ENCODE peak calls at places on chromosomes 4 and X, in six cellular contexts. U is neuronal stem cell, R is H1, K is trophoblast cell, Y is H9, F is IMR-90. A is an unnamed sample.

GRCh38 chr4:99404595-99405287 is 30.4 kb downstream of the ADH7 start:
- DNase-seq in R (no peak), F (peak), U (no peak), K (no peak), Y (no peak), A (peak)

GRCh38 chrX:46294234-46294633 is 251.0 kb downstream of the ZNF674 start:
- DNase-seq in K (peak), R (no peak), Y (no peak), F (no peak), U (no peak), A (peak)

GRCh38 chrX:2708601-2709200 is 17.6 kb downstream of the CD99 start:
- DNase-seq in U (no peak), K (no peak), Y (no peak), R (no peak), F (no peak), A (no peak)

GRCh38 chr4:142558851-142559250 is 287.2 kb downstream of the INPP4B start:
- DNase-seq in K (no peak), F (peak), Y (no peak), U (peak), R (no peak), A (no peak)

GRCh38 chr4:110475881-110476818 is at the start of gene ENPEP:
- DNase-seq in Y (peak), U (no peak), R (no peak), F (peak), K (peak), A (no peak)

GRCh38 chrX:123222920-123223319 is 38.8 kb downstream of the GRIA3 start:
- DNase-seq in Y (no peak), K (no peak), R (no peak), U (no peak), F (no peak), A (no peak)

GRCh38 chr4:1048781-1049590 is 37.6 kb downstream of the FGFRL1 start:
- DNase-seq in R (peak), K (no peak), U (no peak), F (no peak), Y (peak), A (no peak)

GRCh38 chr4:57351716-57352115 is 241.5 kb upstream of the IGFBP7 start:
- DNase-seq in Y (no peak), K (no peak), R (no peak), F (no peak), U (no peak), A (no peak)

GRCh38 chrX:10365532-10366265 is 208.9 kb downstream of the CLCN4 start:
- DNase-seq in K (no peak), U (no peak), F (no peak), Y (no peak), R (no peak), A (no peak)

GRCh38 chrX:19683817-19684216 is 168.5 kb upstream of the MAP3K15 start:
- DNase-seq in K (no peak), U (no peak), F (no peak), Y (no peak), R (no peak), A (no peak)

GRCh38 chr4:16001484-16001858 is 38.5 kb upstream of the FGFBP2 start:
- DNase-seq in K (peak), U (peak), Y (peak), R (peak), F (peak), A (peak)

GRCh38 chr4:87038837-87039715 is 104.3 kb downstream of the AFF1 start:
- DNase-seq in U (peak), F (peak), Y (peak), K (peak), R (peak), A (peak)

GRCh38 chr4:139126898-139127297 is 50.1 kb downstream of the ELF2 start:
- DNase-seq in U (no peak), F (no peak), K (no peak), Y (no peak), R (no peak), A (no peak)

GRCh38 chr4:155299103-155299502 is 77.7 kb downstream of the MAP9 start:
- DNase-seq in R (no peak), Y (no peak), F (no peak), K (no peak), U (no peak), A (no peak)

GRCh38 chr4:8435656-8436121 is 4.8 kb downstream of the ACOX3 start:
- DNase-seq in R (no peak), Y (no peak), F (peak), U (no peak), K (no peak), A (peak)

GRCh38 chrX:443676-444210 is 57.0 kb upstream of the PPP2R3B start:
- DNase-seq in U (no peak), R (no peak), K (no peak), F (no peak), Y (no peak), A (no peak)

GRCh38 chrX:154486396-154487207 is at the start of gene UBL4A:
- DNase-seq in U (peak), R (peak), Y (peak), K (peak), F (peak), A (peak)

GRCh38 chr4:124030038-124030638 is 633.5 kb downstream of the SPRY1 start:
- DNase-seq in U (no peak), F (no peak), R (no peak), Y (no peak), K (no peak), A (peak)

GRCh38 chrX:118513120-118513899 is 17.7 kb downstream of the DOCK11 start:
- DNase-seq in R (no peak), K (no peak), U (no peak), Y (no peak), F (no peak), A (no peak)

GRCh38 chr4:97432551-97432950 is 710.7 kb downstream of the STPG2 start:
- DNase-seq in U (no peak), K (no peak), R (no peak), Y (no peak), F (no peak), A (no peak)

GRCh38 chr4:168999836-169000235 is 10.2 kb downstream of the CBR4 start:
- DNase-seq in R (no peak), K (no peak), F (no peak), Y (no peak), U (no peak), A (peak)

GRCh38 chr4:169000315-169000714 is 9.7 kb downstream of the CBR4 start:
- DNase-seq in Y (no peak), F (no peak), K (no peak), R (no peak), U (no peak), A (no peak)

GRCh38 chr4:168994961-168995360 is 15.1 kb downstream of the CBR4 start:
- DNase-seq in F (no peak), U (no peak), R (no peak), K (no peak), Y (no peak), A (no peak)

GRCh38 chr4:168995537-168996295 is 14.3 kb downstream of the CBR4 start:
- DNase-seq in Y (no peak), K (no peak), U (no peak), F (peak), R (no peak), A (peak)

DNA sequence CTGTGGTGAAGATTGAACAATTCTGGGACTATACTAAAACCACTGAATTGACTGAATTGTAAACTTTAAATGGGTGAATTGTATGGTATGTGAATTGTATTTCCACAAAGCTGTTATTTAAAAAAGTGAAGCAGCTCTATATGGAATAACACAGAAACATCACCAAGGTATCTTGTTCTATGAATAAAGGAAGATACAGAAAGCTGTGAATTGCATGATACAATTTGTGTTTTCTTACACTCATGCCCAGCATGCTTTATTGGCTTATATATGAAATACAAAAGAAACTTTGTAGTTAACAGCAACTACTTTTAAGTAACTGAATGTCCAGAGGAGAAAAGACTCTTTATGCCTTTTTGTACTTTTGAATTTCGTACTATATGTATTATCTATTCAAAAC is 11.5 kb downstream of the CBR4 start:
- DNase-seq in R (no peak), F (no peak), U (no peak), K (no peak), Y (no peak), A (no peak)
- H3K14ac ChIP-seq in R (no peak), F (no peak), U (no peak), K (no peak), Y (no peak), A (no peak)

GRCh38 chr4:170374770-170375169 is 285.0 kb upstream of the AADAT start:
- DNase-seq in U (no peak), R (peak), K (peak), F (no peak), Y (peak), A (peak)
- H3K14ac ChIP-seq in U (no peak), R (no peak), K (no peak), F (no peak), Y (no peak), A (no peak)

GRCh38 chr4:114281561-114281960 is 302.1 kb upstream of the ARSJ start:
- DNase-seq in K (peak), Y (no peak), R (no peak), U (no peak), F (peak), A (peak)

GRCh38 chr4:114284629-114285028 is 305.2 kb upstream of the ARSJ start:
- DNase-seq in K (no peak), U (no peak), F (no peak), Y (no peak), R (no peak), A (no peak)

GRCh38 chr4:114282937-114283336 is 303.5 kb upstream of the ARSJ start:
- DNase-seq in F (no peak), K (no peak), R (no peak), U (no peak), Y (no peak), A (no peak)

GRCh38 chr4:114277690-114278089 is 298.2 kb upstream of the ARSJ start:
- DNase-seq in Y (no peak), U (no peak), K (no peak), F (peak), R (no peak), A (no peak)

DNA sequence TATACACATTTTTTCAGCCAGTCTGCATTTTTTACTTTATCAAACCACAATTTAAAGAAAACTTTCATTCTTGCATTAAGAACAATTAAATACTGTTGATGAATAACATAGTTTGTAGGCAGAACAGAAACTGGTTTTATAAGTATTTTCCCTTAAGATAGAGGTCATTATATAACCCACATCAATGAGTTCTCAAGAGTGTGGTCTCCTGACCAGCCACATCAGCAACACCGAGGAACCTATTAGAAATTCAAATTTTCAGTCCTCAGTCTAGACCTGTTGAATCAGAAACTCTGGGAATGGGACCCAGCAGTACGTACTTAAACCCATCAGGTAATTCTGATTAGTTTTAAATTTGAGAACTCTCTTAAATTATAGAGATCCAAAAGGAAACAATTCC is 299.6 kb upstream of the ARSJ start:
- DNase-seq in K (no peak), R (no peak), U (no peak), F (no peak), Y (no peak), A (no peak)
- H3K14ac ChIP-seq in K (no peak), R (no peak), U (no peak), F (no peak), Y (no peak), A (no peak)

GRCh38 chr4:130901321-130901720 is 1805.4 kb downstream of the C4orf33 start:
- DNase-seq in R (no peak), U (no peak), F (no peak), K (no peak), Y (no peak), A (no peak)
- H3K14ac ChIP-seq in R (no peak), U (no peak), F (no peak), K (no peak), Y (no peak), A (no peak)

GRCh38 chr4:146135941-146136340 is 39.6 kb upstream of the LSM6 start:
- DNase-seq in K (no peak), U (no peak), Y (no peak), R (no peak), F (no peak), A (no peak)

GRCh38 chr4:146134761-146135160 is 40.8 kb upstream of the LSM6 start:
- DNase-seq in F (no peak), R (no peak), Y (no peak), U (no peak), K (no peak), A (no peak)

DNA sequence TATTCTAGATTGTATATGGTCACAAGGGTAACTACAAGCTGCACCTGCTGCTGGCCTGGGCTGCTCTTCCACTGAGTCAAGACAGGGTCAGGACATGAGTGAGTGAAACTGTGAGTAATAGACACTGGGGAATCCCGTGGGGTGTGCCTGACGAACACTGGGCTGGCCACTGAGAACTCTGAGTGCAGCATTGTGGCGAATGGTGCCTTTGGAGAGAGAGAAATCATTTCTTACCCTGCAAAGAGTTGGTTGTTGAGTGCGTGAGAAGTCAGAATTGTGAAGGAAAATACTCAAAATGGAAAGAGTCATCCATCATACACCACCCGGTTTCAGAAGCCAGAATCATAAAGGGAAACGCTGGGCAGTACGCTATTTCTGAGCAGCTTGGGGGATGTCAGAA is 43.1 kb upstream of the LSM6 start:
- DNase-seq in K (no peak), Y (no peak), F (no peak), U (no peak), R (no peak), A (peak)
- H3K14ac ChIP-seq in K (no peak), Y (no peak), F (no peak), U (no peak), R (no peak), A (no peak)

GRCh38 chr4:182254381-182254780 is 11.2 kb downstream of the TENM3 start:
- DNase-seq in R (no peak), Y (no peak), U (no peak), K (no peak), F (no peak), A (no peak)
- H3K14ac ChIP-seq in R (no peak), Y (no peak), U (no peak), K (no peak), F (no peak), A (no peak)

GRCh38 chrX:71636438-71637252 is 18.3 kb upstream of the CXCR3 start:
- DNase-seq in U (no peak), K (no peak), F (no peak), Y (no peak), R (no peak), A (no peak)

GRCh38 chrX:71638409-71638808 is 20.1 kb upstream of the CXCR3 start:
- DNase-seq in K (no peak), Y (no peak), F (no peak), R (no peak), U (no peak), A (no peak)

GRCh38 chrX:71640002-71640401 is 21.7 kb upstream of the CXCR3 start:
- DNase-seq in K (no peak), F (no peak), U (no peak), R (no peak), Y (no peak), A (no peak)

GRCh38 chrX:71637848-71638247 is 19.5 kb upstream of the CXCR3 start:
- DNase-seq in F (peak), K (no peak), U (no peak), Y (no peak), R (no peak), A (peak)

GRCh38 chrX:71637253-71637618 is 18.9 kb upstream of the CXCR3 start:
- DNase-seq in F (peak), R (no peak), U (no peak), K (no peak), Y (no peak), A (no peak)
- H3K14ac ChIP-seq in F (no peak), R (no peak), U (no peak), K (no peak), Y (no peak), A (no peak)

DNA sequence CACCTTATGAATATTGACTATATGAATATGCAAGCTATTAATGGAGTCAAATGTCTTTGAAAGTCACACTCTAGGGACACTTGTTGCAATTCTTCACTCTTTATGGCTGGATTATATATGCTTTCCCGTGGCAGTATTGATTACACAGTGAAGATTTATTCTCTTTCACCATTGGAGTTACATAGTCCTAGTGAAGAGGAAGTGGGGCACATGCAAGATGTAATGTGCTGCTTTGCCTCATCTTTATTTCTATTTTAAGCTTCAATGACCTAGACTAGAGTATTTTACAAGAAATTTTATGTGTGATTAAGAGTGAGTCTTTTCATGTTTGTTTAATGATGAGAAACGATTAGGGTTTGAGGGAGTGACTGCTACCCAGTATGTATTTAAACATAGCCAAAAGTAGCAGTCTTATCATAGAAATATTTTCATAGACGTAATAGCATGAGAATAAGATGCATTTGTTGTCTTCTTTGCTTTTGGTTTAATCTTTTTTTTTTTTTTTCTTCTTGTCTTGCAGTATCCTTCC is 30.8 kb downstream of the DIAPH2 start:
- DNase-seq in Y (no peak), K (no peak), F (peak), U (no peak), R (no peak), A (no peak)
- H3K14ac ChIP-seq in Y (no peak), K (no peak), F (no peak), U (no peak), R (no peak), A (no peak)

GRCh38 chr4:180156684-180157083 is 2086.5 kb upstream of the TENM3 start:
- DNase-seq in K (no peak), Y (no peak), R (no peak), U (no peak), F (no peak), A (no peak)
- H3K14ac ChIP-seq in K (no peak), Y (no peak), R (no peak), U (no peak), F (no peak), A (no peak)

GRCh38 chr4:117514779-117515178 is 429.4 kb upstream of the TRAM1L1 start:
- DNase-seq in U (no peak), K (no peak), R (no peak), Y (no peak), F (no peak), A (no peak)
- H3K14ac ChIP-seq in U (no peak), K (no peak), R (no peak), Y (no peak), F (no peak), A (no peak)